ENCODE peak calls at places on chromosomes 12 and 14, in five cellular contexts. R is lower lobe of right lung, H is psoas muscle, P is astrocyte of the cerebellum, W is bronchial epithelial cell. M is an unnamed sample.

GRCh38 chr14:58572092-58572853 is 65.5 kb upstream of the DACT1 start:
- DNase-seq in R (no peak), H (no peak), P (no peak), W (peak), M (no peak)

GRCh38 chr12:56084958-56085543 is 5.1 kb downstream of the ERBB3 start:
- DNase-seq in R (no peak), H (no peak), P (no peak), W (peak), M (no peak)

GRCh38 chr14:67513631-67514108 is 19.4 kb upstream of the PLEKHH1 start:
- DNase-seq in R (no peak), H (no peak), P (no peak), W (no peak), M (no peak)

GRCh38 chr14:37698840-37699777 is 103.7 kb downstream of the TTC6 start:
- DNase-seq in R (no peak), H (no peak), P (no peak), W (no peak), M (no peak)

GRCh38 chr12:127268121-127268520 is 998.8 kb upstream of the TMEM132C start:
- DNase-seq in R (no peak), H (no peak), P (no peak), W (no peak), M (no peak)

GRCh38 chr12:120710805-120711296 is 593 bp downstream of the UNC119B start:
- DNase-seq in R (peak), H (no peak), P (no peak), W (no peak), M (no peak)

GRCh38 chr14:20630340-20631022 is 11.0 kb downstream of the OR6S1 start:
- DNase-seq in R (no peak), H (no peak), P (no peak), W (peak), M (no peak)

GRCh38 chr14:73245401-73246325 is 8.4 kb downstream of the PAPLN start:
- DNase-seq in R (peak), H (peak), P (no peak), W (peak), M (peak)

GRCh38 chr14:96126783-96127271 is 77.8 kb upstream of the BDKRB2 start:
- DNase-seq in R (no peak), H (no peak), P (no peak), W (no peak), M (no peak)

GRCh38 chr12:50677858-50678257 is 86.0 kb upstream of the ATF1 start:
- DNase-seq in R (no peak), H (no peak), P (peak), W (no peak), M (no peak)

GRCh38 chr12:95506707-95507523 is 33.0 kb downstream of the METAP2 start:
- DNase-seq in R (no peak), H (no peak), P (no peak), W (no peak), M (no peak)

GRCh38 chr14:57508756-57509155 is 15.1 kb upstream of the CCDC198 start:
- DNase-seq in R (no peak), H (no peak), P (no peak), W (no peak), M (no peak)

GRCh38 chr14:99047436-99048110 is 224.4 kb downstream of the BCL11B start:
- DNase-seq in R (no peak), H (no peak), P (peak), W (no peak), M (no peak)

GRCh38 chr12:2287151-2287550 is 234.4 kb downstream of the CACNA1C start:
- DNase-seq in R (no peak), H (no peak), P (no peak), W (no peak), M (no peak)

GRCh38 chr12:130498589-130499385 is 161.1 kb downstream of the PIWIL1 start:
- DNase-seq in R (no peak), H (no peak), P (no peak), W (no peak), M (no peak)

GRCh38 chr14:95437715-95438114 is 78.7 kb downstream of the SYNE3 start:
- DNase-seq in R (no peak), H (no peak), P (no peak), W (no peak), M (no peak)

GRCh38 chr12:51714666-51715065 is 123.6 kb downstream of the SCN8A start:
- DNase-seq in R (no peak), H (no peak), P (no peak), W (no peak), M (no peak)

GRCh38 chr12:93380480-93381121 is 2.9 kb downstream of the NUDT4 start:
- DNase-seq in R (no peak), H (no peak), P (no peak), W (peak), M (no peak)
- TF ChIP-seq CTCF in R (no peak), H (peak), P (peak), W (no peak), M (no peak)

GRCh38 chr12:18320036-18320617 is 58.8 kb downstream of the PIK3C2G start:
- DNase-seq in R (no peak), H (no peak), P (peak), W (peak), M (no peak)
- TF ChIP-seq CTCF in R (peak), H (no peak), P (peak), W (peak), M (peak)

DNA sequence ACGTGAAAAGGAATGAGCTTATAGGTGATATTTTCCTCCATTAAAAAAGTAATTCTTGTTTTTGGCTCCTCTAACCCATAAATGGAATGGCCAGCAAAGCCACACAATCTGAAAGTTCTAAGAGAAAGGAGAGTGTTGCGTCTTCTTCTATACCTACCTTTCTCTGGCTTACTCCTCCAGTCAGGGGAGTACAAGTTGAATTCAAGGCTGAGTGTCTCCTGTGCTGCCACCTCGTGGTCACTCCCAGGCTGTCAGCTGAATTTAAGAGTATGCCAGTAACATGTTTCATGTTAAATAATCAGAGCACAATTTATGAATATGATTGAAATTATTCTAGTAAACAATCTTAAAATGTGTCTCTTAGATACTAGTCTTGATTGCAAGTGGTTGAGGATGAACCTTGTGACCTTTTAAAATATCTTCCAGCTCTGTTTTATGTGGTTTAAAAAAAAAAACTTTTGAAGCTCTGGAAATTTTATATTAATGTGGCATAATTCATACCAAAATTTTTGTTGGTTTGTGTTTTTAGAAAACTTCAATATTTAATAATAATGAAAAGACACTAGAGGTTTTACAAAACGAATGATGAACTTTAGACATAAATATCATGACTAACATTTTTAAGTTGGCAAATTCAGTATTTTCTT is 31.7 kb downstream of the PTHLH start:
- DNase-seq in R (peak), H (peak), P (peak), W (peak), M (no peak)
- TF ChIP-seq CTCF in R (peak), H (peak), P (peak), W (peak), M (peak)

GRCh38 chr14:89123215-89123614 is 293.8 kb downstream of the FOXN3 start:
- DNase-seq in R (no peak), H (no peak), P (no peak), W (no peak), M (no peak)
- TF ChIP-seq CTCF in R (no peak), H (no peak), P (no peak), W (no peak), M (no peak)

DNA sequence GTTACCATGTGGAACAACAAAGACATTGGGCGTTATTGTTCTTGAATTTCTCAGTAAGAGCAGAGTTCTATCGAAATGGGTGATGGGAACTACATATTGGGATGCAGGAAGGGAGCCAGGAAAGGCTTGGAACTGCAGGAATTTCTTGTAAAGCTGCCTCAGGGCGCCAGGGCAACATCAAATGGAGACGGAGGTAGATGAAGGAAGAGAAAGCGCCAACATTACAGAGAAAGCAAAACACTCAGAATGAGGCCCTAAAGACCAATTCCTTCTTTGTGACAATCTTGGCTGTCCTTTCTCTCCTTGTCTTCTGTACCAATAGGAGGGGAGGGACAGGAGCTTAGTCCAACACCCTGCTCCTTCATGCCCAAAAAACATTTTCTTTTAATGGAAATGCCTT is 148.4 kb downstream of the RPAP3 start:
- DNase-seq in R (no peak), H (no peak), P (no peak), W (no peak), M (no peak)
- TF ChIP-seq CTCF in R (no peak), H (no peak), P (no peak), W (no peak), M (no peak)